ENCODE peak calls at places on chromosomes 4 and X, in seven cellular contexts. M, E, C, G, N, P and Q are unnamed samples.

GRCh38 chrX:119067023-119067739 is 5.6 kb upstream of the CT47C1 start:
- DNase-seq in G (peak; percentile 80), P (peak; percentile 21), N (peak; percentile 75), M (no peak), C (peak; percentile 50), E (peak; percentile 82), Q (peak; percentile 16)

GRCh38 chrX:12721042-12721441 is 70.2 kb upstream of the PRPS2 start:
- DNase-seq in M (no peak), N (no peak), C (no peak), P (no peak), G (no peak), E (peak; percentile 11), Q (no peak)

GRCh38 chrX:11509786-11510185 is 155.9 kb downstream of the ARHGAP6 start:
- DNase-seq in E (no peak), G (no peak), P (no peak), C (no peak), N (peak; percentile 81), M (no peak), Q (no peak)

GRCh38 chr4:78059524-78059889 is 2.4 kb downstream of the FRAS1 start:
- DNase-seq in N (peak; percentile 78), E (peak; percentile 60), C (peak; percentile 72), P (peak; percentile 49), G (peak; percentile 73), M (no peak), Q (peak; percentile 41)

GRCh38 chr4:10075953-10076391 is 40.6 kb downstream of the WDR1 start:
- DNase-seq in G (peak; percentile 41), N (no peak), M (no peak), C (no peak), E (no peak), P (no peak), Q (no peak)

GRCh38 chr4:153127773-153128494 is 76.3 kb upstream of the TRIM2 start:
- DNase-seq in C (peak; percentile 90), N (peak; percentile 92), P (peak; percentile 87), G (peak; percentile 86), M (peak; percentile 96), E (peak; percentile 78), Q (peak; percentile 97)

GRCh38 chr4:64784125-64784524 is 374.9 kb upstream of the TECRL start:
- DNase-seq in G (no peak), E (no peak), P (no peak), N (peak; percentile 15), M (no peak), C (no peak), Q (no peak)

GRCh38 chr4:81260443-81261102 is 45.6 kb upstream of the PRKG2 start:
- DNase-seq in G (no peak), E (peak; percentile 8), P (no peak), N (peak; percentile 38), C (peak; percentile 10), M (no peak), Q (no peak)

GRCh38 chrX:45623266-45623665 is 422.6 kb upstream of the DIPK2B start:
- DNase-seq in P (no peak), M (no peak), C (no peak), N (peak; percentile 88), G (no peak), E (no peak), Q (no peak)

GRCh38 chr4:173333658-173334084 is 487 bp downstream of the HMGB2 start:
- DNase-seq in P (no peak), C (peak; percentile 46), M (no peak), N (peak; percentile 40), G (peak; percentile 86), E (peak; percentile 19), Q (peak; percentile 19)

GRCh38 chr4:82784615-82785247 is 13.9 kb downstream of the SCD5 start:
- DNase-seq in M (no peak), N (peak; percentile 60), E (no peak), G (no peak), C (no peak), P (no peak), Q (no peak)

GRCh38 chrX:77785400-77785745 is 643 bp downstream of the ATRX start:
- DNase-seq in P (no peak), M (no peak), C (no peak), E (peak; percentile 38), G (no peak), N (peak; percentile 23), Q (no peak)

GRCh38 chrX:115948018-115948923 is 222.3 kb upstream of the AGTR2 start:
- DNase-seq in E (peak; percentile 48), N (no peak), P (no peak), M (no peak), G (no peak), C (no peak), Q (no peak)